ENCODE peak calls at places on chromosomes 5 and 9, in four cellular contexts. One of them, this sample, is unnamed.

GRCh38 chr5:78631931-78632330 is 16.6 kb downstream of the LHFPL2 start:
- DNase-seq in occipital lobe: no peak
- DNase-seq in NCI-H2081: no peak
- DNase-seq in activated CD4-positive, CD25-positive, alpha-beta regulatory T cell treated with anti-CD3 and anti-CD28 coated beads, Interleukin-2, amount 50 U/mL, for 72 hours: no peak
- DNase-seq in this sample: no peak

GRCh38 chr5:35468811-35469210 is 148.9 kb upstream of the SPEF2 start:
- DNase-seq in activated CD4-positive, CD25-positive, alpha-beta regulatory T cell treated with anti-CD3 and anti-CD28 coated beads, Interleukin-2, amount 50 U/mL, for 72 hours: no peak
- DNase-seq in occipital lobe: no peak
- DNase-seq in NCI-H2081: no peak
- DNase-seq in this sample: no peak

GRCh38 chr5:115627295-115627825 is 1.5 kb upstream of the TMED7 start:
- DNase-seq in occipital lobe: no peak
- DNase-seq in activated CD4-positive, CD25-positive, alpha-beta regulatory T cell treated with anti-CD3 and anti-CD28 coated beads, Interleukin-2, amount 50 U/mL, for 72 hours: no peak
- DNase-seq in NCI-H2081: no peak
- DNase-seq in this sample: no peak

GRCh38 chr9:114233806-114234205 is 78.5 kb downstream of the COL27A1 start:
- DNase-seq in activated CD4-positive, CD25-positive, alpha-beta regulatory T cell treated with anti-CD3 and anti-CD28 coated beads, Interleukin-2, amount 50 U/mL, for 72 hours: no peak
- DNase-seq in NCI-H2081: no peak
- DNase-seq in occipital lobe: no peak
- DNase-seq in this sample: no peak

GRCh38 chr9:91160599-91161464 is 200.9 kb downstream of the AUH start:
- DNase-seq in activated CD4-positive, CD25-positive, alpha-beta regulatory T cell treated with anti-CD3 and anti-CD28 coated beads, Interleukin-2, amount 50 U/mL, for 72 hours: no peak
- DNase-seq in occipital lobe: no peak
- DNase-seq in NCI-H2081: no peak
- DNase-seq in this sample: no peak

GRCh38 chr9:3177921-3178320 is 334.0 kb upstream of the PUM3 start:
- DNase-seq in occipital lobe: no peak
- DNase-seq in NCI-H2081: no peak
- DNase-seq in activated CD4-positive, CD25-positive, alpha-beta regulatory T cell treated with anti-CD3 and anti-CD28 coated beads, Interleukin-2, amount 50 U/mL, for 72 hours: no peak
- DNase-seq in this sample: no peak

GRCh38 chr5:176774216-176775171 is 35.9 kb upstream of the UNC5A start:
- DNase-seq in occipital lobe: no peak
- DNase-seq in NCI-H2081: no peak
- DNase-seq in activated CD4-positive, CD25-positive, alpha-beta regulatory T cell treated with anti-CD3 and anti-CD28 coated beads, Interleukin-2, amount 50 U/mL, for 72 hours: peak; percentile 24
- DNase-seq in this sample: no peak

GRCh38 chr5:75909223-75909622 is 174.0 kb upstream of the SV2C start:
- DNase-seq in NCI-H2081: peak; percentile 16
- DNase-seq in occipital lobe: no peak
- DNase-seq in activated CD4-positive, CD25-positive, alpha-beta regulatory T cell treated with anti-CD3 and anti-CD28 coated beads, Interleukin-2, amount 50 U/mL, for 72 hours: no peak
- DNase-seq in this sample: no peak

GRCh38 chr9:101027733-101028345 is 688 bp upstream of the PLPPR1 start:
- DNase-seq in activated CD4-positive, CD25-positive, alpha-beta regulatory T cell treated with anti-CD3 and anti-CD28 coated beads, Interleukin-2, amount 50 U/mL, for 72 hours: no peak
- DNase-seq in NCI-H2081: peak; percentile 3
- DNase-seq in occipital lobe: no peak
- DNase-seq in this sample: no peak

GRCh38 chr5:72394688-72395087 is 74.5 kb downstream of the PTCD2 start:
- DNase-seq in NCI-H2081: no peak
- DNase-seq in activated CD4-positive, CD25-positive, alpha-beta regulatory T cell treated with anti-CD3 and anti-CD28 coated beads, Interleukin-2, amount 50 U/mL, for 72 hours: no peak
- DNase-seq in occipital lobe: no peak
- DNase-seq in this sample: no peak

GRCh38 chr5:14486486-14486885 is 95.1 kb upstream of the OTULINL start:
- DNase-seq in activated CD4-positive, CD25-positive, alpha-beta regulatory T cell treated with anti-CD3 and anti-CD28 coated beads, Interleukin-2, amount 50 U/mL, for 72 hours: no peak
- DNase-seq in occipital lobe: no peak
- DNase-seq in NCI-H2081: no peak
- DNase-seq in this sample: no peak

GRCh38 chr5:45189481-45189880 is 380.7 kb downstream of the MRPS30 start:
- DNase-seq in NCI-H2081: no peak
- DNase-seq in occipital lobe: no peak
- DNase-seq in activated CD4-positive, CD25-positive, alpha-beta regulatory T cell treated with anti-CD3 and anti-CD28 coated beads, Interleukin-2, amount 50 U/mL, for 72 hours: no peak
- DNase-seq in this sample: no peak

GRCh38 chr9:134049236-134049635 is 18.6 kb downstream of the BRD3 start:
- DNase-seq in occipital lobe: peak; percentile 57
- DNase-seq in activated CD4-positive, CD25-positive, alpha-beta regulatory T cell treated with anti-CD3 and anti-CD28 coated beads, Interleukin-2, amount 50 U/mL, for 72 hours: no peak
- DNase-seq in NCI-H2081: no peak
- DNase-seq in this sample: no peak

GRCh38 chr9:127682351-127683136 is 24.2 kb upstream of the CFAP157 start:
- DNase-seq in occipital lobe: no peak
- DNase-seq in activated CD4-positive, CD25-positive, alpha-beta regulatory T cell treated with anti-CD3 and anti-CD28 coated beads, Interleukin-2, amount 50 U/mL, for 72 hours: no peak
- DNase-seq in NCI-H2081: no peak
- DNase-seq in this sample: no peak

GRCh38 chr9:68489636-68490035 is 51.0 kb downstream of the TMEM252 start:
- DNase-seq in activated CD4-positive, CD25-positive, alpha-beta regulatory T cell treated with anti-CD3 and anti-CD28 coated beads, Interleukin-2, amount 50 U/mL, for 72 hours: no peak
- DNase-seq in NCI-H2081: no peak
- DNase-seq in occipital lobe: no peak
- DNase-seq in this sample: no peak

GRCh38 chr5:176647870-176648466 is 684 bp downstream of the TSPAN17 start:
- DNase-seq in occipital lobe: no peak
- DNase-seq in NCI-H2081: peak; percentile 13
- DNase-seq in activated CD4-positive, CD25-positive, alpha-beta regulatory T cell treated with anti-CD3 and anti-CD28 coated beads, Interleukin-2, amount 50 U/mL, for 72 hours: no peak
- DNase-seq in this sample: no peak

GRCh38 chr9:99824378-99825157 is 2.9 kb downstream of the NR4A3 start:
- DNase-seq in occipital lobe: no peak
- DNase-seq in activated CD4-positive, CD25-positive, alpha-beta regulatory T cell treated with anti-CD3 and anti-CD28 coated beads, Interleukin-2, amount 50 U/mL, for 72 hours: peak; percentile 58
- DNase-seq in NCI-H2081: no peak
- DNase-seq in this sample: no peak

GRCh38 chr5:76104027-76104426 is 20.8 kb downstream of the SV2C start:
- DNase-seq in NCI-H2081: no peak
- DNase-seq in occipital lobe: no peak
- DNase-seq in activated CD4-positive, CD25-positive, alpha-beta regulatory T cell treated with anti-CD3 and anti-CD28 coated beads, Interleukin-2, amount 50 U/mL, for 72 hours: no peak
- DNase-seq in this sample: no peak

GRCh38 chr5:180171568-180172094 is 37.4 kb downstream of the RASGEF1C start:
- DNase-seq in activated CD4-positive, CD25-positive, alpha-beta regulatory T cell treated with anti-CD3 and anti-CD28 coated beads, Interleukin-2, amount 50 U/mL, for 72 hours: no peak
- DNase-seq in occipital lobe: no peak
- DNase-seq in NCI-H2081: no peak
- DNase-seq in this sample: no peak

GRCh38 chr5:54412913-54413312 is 42.6 kb upstream of the HSPB3 start:
- DNase-seq in NCI-H2081: no peak
- DNase-seq in activated CD4-positive, CD25-positive, alpha-beta regulatory T cell treated with anti-CD3 and anti-CD28 coated beads, Interleukin-2, amount 50 U/mL, for 72 hours: no peak
- DNase-seq in occipital lobe: no peak
- DNase-seq in this sample: no peak

GRCh38 chr9:105881654-105882349 is 187.5 kb downstream of the TMEM38B start:
- DNase-seq in occipital lobe: no peak
- DNase-seq in NCI-H2081: peak; percentile 71
- DNase-seq in activated CD4-positive, CD25-positive, alpha-beta regulatory T cell treated with anti-CD3 and anti-CD28 coated beads, Interleukin-2, amount 50 U/mL, for 72 hours: peak; percentile 64
- DNase-seq in this sample: peak; percentile 53

GRCh38 chr5:107593009-107593408 is 77.7 kb downstream of the EFNA5 start:
- DNase-seq in NCI-H2081: no peak
- DNase-seq in occipital lobe: no peak
- DNase-seq in activated CD4-positive, CD25-positive, alpha-beta regulatory T cell treated with anti-CD3 and anti-CD28 coated beads, Interleukin-2, amount 50 U/mL, for 72 hours: no peak
- DNase-seq in this sample: no peak